ENCODE peak calls at places on chromosomes 2 and 18, in nine cellular contexts. One of them, this sample, is unnamed.

GRCh38 chr2:84946204-84947009 is 24.6 kb upstream of the KCMF1 start:
- DNase-seq in mucosa of gallbladder: no peak
- DNase-seq in activated T-cell treated with anti-CD3 and anti-CD28 coated beads, Interleukin-2, amount 50 U/mL, for 24 hours: peak
- DNase-seq in RKO: peak
- DNase-seq in COR-L47: no peak
- DNase-seq in iPS DF 6.9: no peak
- DNase-seq in mesendoderm: no peak
- DNase-seq in left ventricle myocardium superior: no peak
- DNase-seq in body of pancreas: no peak
- DNase-seq in this sample: peak

GRCh38 chr2:204645018-204645775 is 99.9 kb downstream of the PARD3B start:
- DNase-seq in mucosa of gallbladder: no peak
- DNase-seq in activated T-cell treated with anti-CD3 and anti-CD28 coated beads, Interleukin-2, amount 50 U/mL, for 24 hours: no peak
- DNase-seq in RKO: peak
- DNase-seq in COR-L47: no peak
- DNase-seq in iPS DF 6.9: no peak
- DNase-seq in mesendoderm: no peak
- DNase-seq in left ventricle myocardium superior: no peak
- DNase-seq in body of pancreas: no peak
- DNase-seq in this sample: peak

GRCh38 chr2:133602538-133602937 is 34.3 kb upstream of the NCKAP5 start:
- DNase-seq in mucosa of gallbladder: no peak
- DNase-seq in activated T-cell treated with anti-CD3 and anti-CD28 coated beads, Interleukin-2, amount 50 U/mL, for 24 hours: no peak
- DNase-seq in RKO: no peak
- DNase-seq in COR-L47: no peak
- DNase-seq in iPS DF 6.9: no peak
- DNase-seq in mesendoderm: no peak
- DNase-seq in left ventricle myocardium superior: peak
- DNase-seq in body of pancreas: no peak
- DNase-seq in this sample: peak

GRCh38 chr2:85034158-85034557 is 63.2 kb downstream of the KCMF1 start:
- DNase-seq in mucosa of gallbladder: no peak
- DNase-seq in activated T-cell treated with anti-CD3 and anti-CD28 coated beads, Interleukin-2, amount 50 U/mL, for 24 hours: no peak
- DNase-seq in RKO: no peak
- DNase-seq in COR-L47: no peak
- DNase-seq in iPS DF 6.9: no peak
- DNase-seq in mesendoderm: no peak
- DNase-seq in left ventricle myocardium superior: no peak
- DNase-seq in body of pancreas: no peak
- DNase-seq in this sample: no peak

GRCh38 chr18:74172697-74173433 is 24.5 kb downstream of the TIMM21 start:
- DNase-seq in mucosa of gallbladder: no peak
- DNase-seq in activated T-cell treated with anti-CD3 and anti-CD28 coated beads, Interleukin-2, amount 50 U/mL, for 24 hours: no peak
- DNase-seq in RKO: no peak
- DNase-seq in COR-L47: no peak
- DNase-seq in iPS DF 6.9: no peak
- DNase-seq in mesendoderm: no peak
- DNase-seq in left ventricle myocardium superior: no peak
- DNase-seq in body of pancreas: no peak
- DNase-seq in this sample: no peak

GRCh38 chr18:36187138-36187825 is at the start of gene MOCOS:
- DNase-seq in mucosa of gallbladder: peak
- DNase-seq in activated T-cell treated with anti-CD3 and anti-CD28 coated beads, Interleukin-2, amount 50 U/mL, for 24 hours: peak
- DNase-seq in RKO: peak
- DNase-seq in COR-L47: peak
- DNase-seq in iPS DF 6.9: no peak
- DNase-seq in mesendoderm: peak
- DNase-seq in left ventricle myocardium superior: peak
- DNase-seq in body of pancreas: peak
- DNase-seq in this sample: peak

GRCh38 chr2:68698567-68699377 is 35.8 kb upstream of the ARHGAP25 start:
- DNase-seq in mucosa of gallbladder: no peak
- DNase-seq in activated T-cell treated with anti-CD3 and anti-CD28 coated beads, Interleukin-2, amount 50 U/mL, for 24 hours: no peak
- DNase-seq in RKO: no peak
- DNase-seq in COR-L47: peak
- DNase-seq in iPS DF 6.9: no peak
- DNase-seq in mesendoderm: no peak
- DNase-seq in left ventricle myocardium superior: no peak
- DNase-seq in body of pancreas: no peak
- DNase-seq in this sample: no peak

GRCh38 chr2:237616373-237617304 is 10.7 kb upstream of the LRRFIP1 start:
- DNase-seq in mucosa of gallbladder: no peak
- DNase-seq in activated T-cell treated with anti-CD3 and anti-CD28 coated beads, Interleukin-2, amount 50 U/mL, for 24 hours: no peak
- DNase-seq in RKO: no peak
- DNase-seq in COR-L47: no peak
- DNase-seq in iPS DF 6.9: no peak
- DNase-seq in mesendoderm: no peak
- DNase-seq in left ventricle myocardium superior: no peak
- DNase-seq in body of pancreas: no peak
- DNase-seq in this sample: peak

GRCh38 chr2:142112648-142113278 is 18.1 kb downstream of the LRP1B start:
- DNase-seq in mucosa of gallbladder: no peak
- DNase-seq in activated T-cell treated with anti-CD3 and anti-CD28 coated beads, Interleukin-2, amount 50 U/mL, for 24 hours: no peak
- DNase-seq in RKO: peak
- DNase-seq in COR-L47: no peak
- DNase-seq in iPS DF 6.9: no peak
- DNase-seq in mesendoderm: peak
- DNase-seq in left ventricle myocardium superior: no peak
- DNase-seq in body of pancreas: no peak
- DNase-seq in this sample: no peak

GRCh38 chr2:227517724-227518123 is 45.8 kb downstream of the AGFG1 start:
- DNase-seq in mucosa of gallbladder: no peak
- DNase-seq in activated T-cell treated with anti-CD3 and anti-CD28 coated beads, Interleukin-2, amount 50 U/mL, for 24 hours: no peak
- DNase-seq in RKO: no peak
- DNase-seq in COR-L47: no peak
- DNase-seq in iPS DF 6.9: no peak
- DNase-seq in mesendoderm: no peak
- DNase-seq in left ventricle myocardium superior: no peak
- DNase-seq in body of pancreas: no peak
- DNase-seq in this sample: no peak

GRCh38 chr2:202429164-202429980 is 53.2 kb downstream of the BMPR2 start:
- DNase-seq in mucosa of gallbladder: no peak
- DNase-seq in activated T-cell treated with anti-CD3 and anti-CD28 coated beads, Interleukin-2, amount 50 U/mL, for 24 hours: no peak
- DNase-seq in RKO: no peak
- DNase-seq in COR-L47: no peak
- DNase-seq in iPS DF 6.9: no peak
- DNase-seq in mesendoderm: no peak
- DNase-seq in left ventricle myocardium superior: no peak
- DNase-seq in body of pancreas: no peak
- DNase-seq in this sample: peak

GRCh38 chr18:73564073-73564472 is 583.6 kb downstream of the FBXO15 start:
- DNase-seq in mucosa of gallbladder: no peak
- DNase-seq in activated T-cell treated with anti-CD3 and anti-CD28 coated beads, Interleukin-2, amount 50 U/mL, for 24 hours: no peak
- DNase-seq in RKO: peak
- DNase-seq in COR-L47: no peak
- DNase-seq in iPS DF 6.9: no peak
- DNase-seq in mesendoderm: peak
- DNase-seq in left ventricle myocardium superior: no peak
- DNase-seq in body of pancreas: no peak
- DNase-seq in this sample: peak

GRCh38 chr2:220572385-220572784 is 945.0 kb downstream of the SLC4A3 start:
- DNase-seq in mucosa of gallbladder: no peak
- DNase-seq in activated T-cell treated with anti-CD3 and anti-CD28 coated beads, Interleukin-2, amount 50 U/mL, for 24 hours: no peak
- DNase-seq in RKO: no peak
- DNase-seq in COR-L47: no peak
- DNase-seq in iPS DF 6.9: no peak
- DNase-seq in mesendoderm: no peak
- DNase-seq in left ventricle myocardium superior: no peak
- DNase-seq in body of pancreas: no peak
- DNase-seq in this sample: peak

GRCh38 chr2:144671695-144672094 is 151.8 kb upstream of the ZEB2 start:
- DNase-seq in mucosa of gallbladder: no peak
- DNase-seq in activated T-cell treated with anti-CD3 and anti-CD28 coated beads, Interleukin-2, amount 50 U/mL, for 24 hours: no peak
- DNase-seq in RKO: peak
- DNase-seq in COR-L47: no peak
- DNase-seq in iPS DF 6.9: no peak
- DNase-seq in mesendoderm: no peak
- DNase-seq in left ventricle myocardium superior: no peak
- DNase-seq in body of pancreas: no peak
- DNase-seq in this sample: no peak

GRCh38 chr2:235575904-235576303 is 82.1 kb downstream of the AGAP1 start:
- DNase-seq in mucosa of gallbladder: no peak
- DNase-seq in activated T-cell treated with anti-CD3 and anti-CD28 coated beads, Interleukin-2, amount 50 U/mL, for 24 hours: no peak
- DNase-seq in RKO: no peak
- DNase-seq in COR-L47: no peak
- DNase-seq in iPS DF 6.9: no peak
- DNase-seq in mesendoderm: no peak
- DNase-seq in left ventricle myocardium superior: no peak
- DNase-seq in body of pancreas: no peak
- DNase-seq in this sample: no peak

GRCh38 chr18:28960146-28960545 is 783.2 kb upstream of the CDH2 start:
- DNase-seq in mucosa of gallbladder: no peak
- DNase-seq in activated T-cell treated with anti-CD3 and anti-CD28 coated beads, Interleukin-2, amount 50 U/mL, for 24 hours: no peak
- DNase-seq in RKO: no peak
- DNase-seq in COR-L47: no peak
- DNase-seq in iPS DF 6.9: no peak
- DNase-seq in mesendoderm: no peak
- DNase-seq in left ventricle myocardium superior: no peak
- DNase-seq in body of pancreas: no peak
- DNase-seq in this sample: no peak

GRCh38 chr18:33802955-33803354 is 224.9 kb downstream of the ASXL3 start:
- DNase-seq in mucosa of gallbladder: peak
- DNase-seq in activated T-cell treated with anti-CD3 and anti-CD28 coated beads, Interleukin-2, amount 50 U/mL, for 24 hours: no peak
- DNase-seq in RKO: no peak
- DNase-seq in COR-L47: peak
- DNase-seq in iPS DF 6.9: no peak
- DNase-seq in mesendoderm: no peak
- DNase-seq in left ventricle myocardium superior: no peak
- DNase-seq in body of pancreas: peak
- DNase-seq in this sample: no peak

GRCh38 chr18:34909637-34910364 is 131.4 kb upstream of the MAPRE2 start:
- DNase-seq in mucosa of gallbladder: no peak
- DNase-seq in activated T-cell treated with anti-CD3 and anti-CD28 coated beads, Interleukin-2, amount 50 U/mL, for 24 hours: no peak
- DNase-seq in RKO: no peak
- DNase-seq in COR-L47: no peak
- DNase-seq in iPS DF 6.9: no peak
- DNase-seq in mesendoderm: no peak
- DNase-seq in left ventricle myocardium superior: no peak
- DNase-seq in body of pancreas: no peak
- DNase-seq in this sample: peak

GRCh38 chr18:31680836-31681568 is 3.4 kb downstream of the B4GALT6 start:
- DNase-seq in mucosa of gallbladder: no peak
- DNase-seq in activated T-cell treated with anti-CD3 and anti-CD28 coated beads, Interleukin-2, amount 50 U/mL, for 24 hours: no peak
- DNase-seq in RKO: peak
- DNase-seq in COR-L47: no peak
- DNase-seq in iPS DF 6.9: no peak
- DNase-seq in mesendoderm: peak
- DNase-seq in left ventricle myocardium superior: no peak
- DNase-seq in body of pancreas: no peak
- DNase-seq in this sample: no peak

GRCh38 chr18:47932603-47933002 is 2.1 kb upstream of the SMAD2 start:
- DNase-seq in mucosa of gallbladder: peak
- DNase-seq in activated T-cell treated with anti-CD3 and anti-CD28 coated beads, Interleukin-2, amount 50 U/mL, for 24 hours: no peak
- DNase-seq in RKO: no peak
- DNase-seq in COR-L47: no peak
- DNase-seq in iPS DF 6.9: no peak
- DNase-seq in mesendoderm: peak
- DNase-seq in left ventricle myocardium superior: no peak
- DNase-seq in body of pancreas: no peak
- DNase-seq in this sample: no peak

GRCh38 chr2:100641115-100641415 is 78.3 kb downstream of the PDCL3 start:
- DNase-seq in mucosa of gallbladder: no peak
- DNase-seq in activated T-cell treated with anti-CD3 and anti-CD28 coated beads, Interleukin-2, amount 50 U/mL, for 24 hours: no peak
- DNase-seq in RKO: no peak
- DNase-seq in COR-L47: no peak
- DNase-seq in iPS DF 6.9: no peak
- DNase-seq in mesendoderm: no peak
- DNase-seq in left ventricle myocardium superior: no peak
- DNase-seq in body of pancreas: no peak
- DNase-seq in this sample: no peak

GRCh38 chr2:109384308-109385271 is 229.2 kb downstream of the SEPTIN10 start:
- DNase-seq in mucosa of gallbladder: no peak
- DNase-seq in activated T-cell treated with anti-CD3 and anti-CD28 coated beads, Interleukin-2, amount 50 U/mL, for 24 hours: no peak
- DNase-seq in RKO: no peak
- DNase-seq in COR-L47: no peak
- DNase-seq in iPS DF 6.9: no peak
- DNase-seq in mesendoderm: no peak
- DNase-seq in left ventricle myocardium superior: no peak
- DNase-seq in body of pancreas: no peak
- DNase-seq in this sample: no peak